ENCODE peak calls at places on chromosomes 3 and 15, in four cellular contexts. T is H9, Y is AG04450, J is pancreas. F is an unnamed sample.

GRCh38 chr15:69807752-69808151 is 290.0 kb downstream of the TLE3 start:
- DNase-seq in T (no peak), Y (no peak), J (no peak), F (no peak)

GRCh38 chr3:69231929-69232437 is 109.6 kb upstream of the LMOD3 start:
- DNase-seq in T (no peak), Y (no peak), J (no peak), F (no peak)

GRCh38 chr3:182728248-182728647 is 65.1 kb upstream of the ATP11B start:
- DNase-seq in T (no peak), Y (no peak), J (no peak), F (no peak)

GRCh38 chr3:106114220-106114619 is 245.4 kb upstream of the CBLB start:
- DNase-seq in T (no peak), Y (no peak), J (no peak), F (no peak)

GRCh38 chr15:96838088-96838487 is 507.6 kb downstream of the NR2F2 start:
- DNase-seq in T (no peak), Y (no peak), J (no peak), F (no peak)

GRCh38 chr15:36313021-36313420 is 266.4 kb upstream of the CDIN1 start:
- DNase-seq in T (no peak), Y (no peak), J (no peak), F (no peak)

GRCh38 chr3:47899495-47900108 is 96.7 kb downstream of the DHX30 start:
- DNase-seq in T (no peak), Y (no peak), J (no peak), F (no peak)

GRCh38 chr15:83327041-83327440 is 42.6 kb upstream of the BNC1 start:
- DNase-seq in T (no peak), Y (no peak), J (no peak), F (no peak)

GRCh38 chr15:39204031-39204430 is 376.8 kb upstream of the THBS1 start:
- DNase-seq in T (no peak), Y (no peak), J (no peak), F (no peak)

GRCh38 chr3:38968891-38969290 is 82.9 kb downstream of the SCN11A start:
- DNase-seq in T (no peak), Y (no peak), J (no peak), F (no peak)

GRCh38 chr3:57446318-57446841 is 97.8 kb downstream of the DNAH12 start:
- DNase-seq in T (no peak), Y (no peak), J (no peak), F (no peak)

GRCh38 chr3:24311881-24312280 is 182.8 kb downstream of the THRB start:
- DNase-seq in T (no peak), Y (no peak), J (no peak), F (no peak)

GRCh38 chr3:140203510-140203909 is 268.5 kb downstream of the CLSTN2 start:
- DNase-seq in T (no peak), Y (no peak), J (no peak), F (no peak)

GRCh38 chr3:190721330-190721729 is 141.2 kb downstream of the GMNC start:
- DNase-seq in T (no peak), Y (no peak), J (no peak), F (no peak)

GRCh38 chr15:52870015-52870414 is 79.9 kb upstream of the ONECUT1 start:
- DNase-seq in T (no peak), Y (no peak), J (no peak), F (no peak)

GRCh38 chr3:126111126-126111551 is 27.2 kb upstream of the SLC41A3 start:
- DNase-seq in T (no peak), Y (no peak), J (no peak), F (no peak)

GRCh38 chr3:25354071-25354470 is 74.0 kb upstream of the RARB start:
- DNase-seq in T (no peak), Y (no peak), J (no peak), F (no peak)

GRCh38 chr15:99592135-99592845 is 26.5 kb downstream of the MEF2A start:
- DNase-seq in T (no peak), Y (peak; percentile 20), J (no peak), F (no peak)

DNA sequence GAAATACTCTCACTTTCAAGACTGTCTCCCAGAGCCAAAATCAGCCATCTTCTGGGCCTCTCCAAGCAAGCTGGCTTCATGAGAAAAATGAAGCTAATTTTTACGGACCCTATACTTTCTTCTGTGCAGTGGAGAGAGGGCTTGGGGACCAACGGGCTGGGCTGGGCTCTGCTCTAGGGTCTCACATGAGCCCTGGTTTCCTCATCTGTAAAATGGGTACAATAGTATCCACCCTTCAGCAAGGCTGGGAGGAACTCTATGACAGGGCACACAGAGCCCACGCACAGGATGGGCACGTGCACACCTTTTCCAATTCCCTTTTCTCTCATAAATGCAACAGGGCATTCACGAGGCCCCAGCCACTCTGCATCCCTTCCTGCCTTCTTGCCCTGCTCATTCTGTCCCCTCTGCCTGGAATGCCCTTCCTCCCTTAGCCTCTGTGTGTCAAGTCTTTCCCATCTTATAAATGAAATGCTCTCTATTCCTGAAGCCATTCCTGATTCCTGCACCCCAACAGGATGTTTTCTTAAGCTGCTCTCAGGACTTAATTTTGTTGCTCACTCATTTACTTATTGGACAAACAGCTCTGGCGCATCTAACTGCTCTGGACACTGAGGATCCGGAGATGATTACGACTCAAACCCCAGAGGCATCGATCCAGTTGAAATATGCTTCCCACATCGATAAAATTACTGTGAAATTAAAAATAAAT is 32.9 kb upstream of the SEC13 start:
- DNase-seq in T (no peak), Y (no peak), J (no peak), F (no peak)
- H3K27ac ChIP-seq in T (no peak overlapping the region), Y (no peak overlapping the region), J (no peak overlapping the region), F (no peak overlapping the region)

GRCh38 chr3:65493371-65493882 is 545.3 kb downstream of the MAGI1 start:
- DNase-seq in T (no peak), Y (no peak), J (no peak), F (no peak)
- H3K27ac ChIP-seq in T (no peak overlapping the region), Y (no peak overlapping the region), J (no peak overlapping the region), F (no peak overlapping the region)

GRCh38 chr3:124858275-124858674 is 28.9 kb downstream of the ITGB5 start:
- DNase-seq in T (no peak), Y (no peak), J (no peak), F (no peak)

GRCh38 chr3:124862006-124862405 is 25.2 kb downstream of the ITGB5 start:
- DNase-seq in T (no peak), Y (no peak), J (no peak), F (no peak)

GRCh38 chr3:124859025-124859424 is 28.1 kb downstream of the ITGB5 start:
- DNase-seq in T (no peak), Y (peak; percentile 81), J (no peak), F (no peak)

GRCh38 chr3:124861041-124861440 is 26.1 kb downstream of the ITGB5 start:
- DNase-seq in T (no peak), Y (no peak), J (no peak), F (no peak)

GRCh38 chr3:124860599-124860998 is 26.6 kb downstream of the ITGB5 start:
- DNase-seq in T (no peak), Y (peak; percentile 86), J (no peak), F (no peak)
- H3K27ac ChIP-seq in T (no peak overlapping the region), Y (peak overlapping the region; percentile 69), J (no peak overlapping the region), F (no peak overlapping the region)

GRCh38 chr3:197154-197855 is 742 bp downstream of the CHL1 start:
- DNase-seq in T (peak; percentile 66), Y (no peak), J (peak; percentile 62), F (peak; percentile 39)
- H3K27ac ChIP-seq in T (no peak overlapping the region), Y (no peak overlapping the region), J (no peak overlapping the region), F (peak overlapping the region; percentile 86)

GRCh38 chr3:50806806-50807205 is 132.1 kb downstream of the DOCK3 start:
- DNase-seq in T (peak; percentile 57), Y (no peak), J (no peak), F (no peak)

GRCh38 chr3:50805321-50805720 is 130.6 kb downstream of the DOCK3 start:
- DNase-seq in T (no peak), Y (no peak), J (no peak), F (no peak)

GRCh38 chr3:50811893-50812292 is 137.2 kb downstream of the DOCK3 start:
- DNase-seq in T (no peak), Y (no peak), J (no peak), F (no peak)

GRCh38 chr3:50806031-50806430 is 131.3 kb downstream of the DOCK3 start:
- DNase-seq in T (no peak), Y (no peak), J (no peak), F (no peak)

GRCh38 chr3:50807266-50807665 is 132.5 kb downstream of the DOCK3 start:
- DNase-seq in T (no peak), Y (no peak), J (no peak), F (no peak)
- H3K27ac ChIP-seq in T (no peak overlapping the region), Y (no peak overlapping the region), J (no peak overlapping the region), F (no peak overlapping the region)

DNA sequence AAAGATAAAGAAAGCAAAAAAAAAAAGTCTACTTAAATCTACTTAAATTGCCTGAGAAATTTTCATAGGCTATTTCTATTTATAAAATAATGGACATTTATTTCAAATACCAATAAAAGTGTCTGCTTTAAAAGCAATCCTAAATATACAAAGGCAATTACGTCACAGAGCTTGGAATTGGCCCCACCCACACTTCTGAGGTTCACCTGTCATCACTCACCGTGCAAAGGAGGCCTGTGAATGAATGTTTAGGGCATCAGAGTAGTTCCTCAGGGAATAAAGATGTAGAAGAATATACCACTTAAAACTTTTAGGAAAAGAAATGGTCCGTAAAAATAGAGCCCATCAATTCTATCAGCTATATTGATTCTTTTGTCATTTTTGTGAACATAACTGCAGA is 621.8 kb downstream of the ROBO1 start:
- DNase-seq in T (no peak), Y (no peak), J (no peak), F (no peak)
- H3K27ac ChIP-seq in T (no peak overlapping the region), Y (no peak overlapping the region), J (no peak overlapping the region), F (no peak overlapping the region)

F was measured in caudate nucleus.